ENCODE peak calls at places on chromosomes 13 and 19, in six cellular contexts. One of them, this sample, is unnamed.

GRCh38 chr13:101554420-101555125 is 102.1 kb downstream of the ITGBL1 start:
- DNase-seq in AG04449: no peak
- DNase-seq in Peyer's patch: no peak
- DNase-seq in colonic mucosa: no peak
- DNase-seq in omental fat pad: no peak
- DNase-seq in PC-3: peak; percentile 31
- DNase-seq in this sample: no peak

GRCh38 chr19:17402982-17403855 is 2.2 kb downstream of the BST2 start:
- DNase-seq in AG04449: no peak
- DNase-seq in Peyer's patch: peak; percentile 21
- DNase-seq in colonic mucosa: no peak
- DNase-seq in omental fat pad: no peak
- DNase-seq in PC-3: no peak
- DNase-seq in this sample: no peak

GRCh38 chr19:48656840-48657474 is 11.0 kb upstream of the CA11 start:
- DNase-seq in AG04449: peak; percentile 74
- DNase-seq in Peyer's patch: no peak
- DNase-seq in colonic mucosa: no peak
- DNase-seq in omental fat pad: no peak
- DNase-seq in PC-3: peak; percentile 20
- DNase-seq in this sample: no peak

GRCh38 chr19:35264281-35265125 is 4.3 kb upstream of the USF2 start:
- DNase-seq in AG04449: no peak
- DNase-seq in Peyer's patch: peak; percentile 13
- DNase-seq in colonic mucosa: no peak
- DNase-seq in omental fat pad: no peak
- DNase-seq in PC-3: no peak
- DNase-seq in this sample: no peak

GRCh38 chr13:113567681-113568080 is 16.9 kb upstream of the TFDP1 start:
- DNase-seq in AG04449: no peak
- DNase-seq in Peyer's patch: no peak
- DNase-seq in colonic mucosa: peak; percentile 6
- DNase-seq in omental fat pad: no peak
- DNase-seq in PC-3: no peak
- DNase-seq in this sample: no peak

GRCh38 chr19:34808566-34808965 is 35.6 kb upstream of the ZNF599 start:
- DNase-seq in AG04449: peak; percentile 37
- DNase-seq in Peyer's patch: no peak
- DNase-seq in colonic mucosa: no peak
- DNase-seq in omental fat pad: no peak
- DNase-seq in PC-3: peak; percentile 66
- DNase-seq in this sample: no peak

GRCh38 chr13:48040059-48040458 is 2.5 kb downstream of the NUDT15 start:
- DNase-seq in AG04449: no peak
- DNase-seq in Peyer's patch: no peak
- DNase-seq in colonic mucosa: no peak
- DNase-seq in omental fat pad: no peak
- DNase-seq in PC-3: no peak
- DNase-seq in this sample: no peak

GRCh38 chr19:15640294-15640903 is at the start of gene CYP4F3:
- DNase-seq in AG04449: no peak
- DNase-seq in Peyer's patch: no peak
- DNase-seq in colonic mucosa: peak; percentile 98
- DNase-seq in omental fat pad: no peak
- DNase-seq in PC-3: peak; percentile 87
- DNase-seq in this sample: peak; percentile 58

GRCh38 chr13:73954808-73955207 is 179.4 kb downstream of the KLF12 start:
- DNase-seq in AG04449: no peak
- DNase-seq in Peyer's patch: no peak
- DNase-seq in colonic mucosa: no peak
- DNase-seq in omental fat pad: no peak
- DNase-seq in PC-3: no peak
- DNase-seq in this sample: no peak

GRCh38 chr19:1251233-1251502 is 2.8 kb downstream of the MIDN start:
- DNase-seq in AG04449: no peak
- DNase-seq in Peyer's patch: no peak
- DNase-seq in colonic mucosa: peak; percentile 81
- DNase-seq in omental fat pad: no peak
- DNase-seq in PC-3: peak; percentile 51
- DNase-seq in this sample: no peak

GRCh38 chr19:45250832-45251451 is at the start of gene MARK4:
- DNase-seq in AG04449: no peak
- DNase-seq in Peyer's patch: peak; percentile 42
- DNase-seq in colonic mucosa: peak; percentile 40
- DNase-seq in omental fat pad: no peak
- DNase-seq in PC-3: peak; percentile 54
- DNase-seq in this sample: no peak

GRCh38 chr19:46859637-46860124 is 1.1 kb upstream of the ARHGAP35 start:
- DNase-seq in AG04449: no peak
- DNase-seq in Peyer's patch: no peak
- DNase-seq in colonic mucosa: peak; percentile 77
- DNase-seq in omental fat pad: peak; percentile 69
- DNase-seq in PC-3: peak; percentile 51
- DNase-seq in this sample: no peak

GRCh38 chr19:11375143-11375948 is 880 bp downstream of the SWSAP1 start:
- DNase-seq in AG04449: no peak
- DNase-seq in Peyer's patch: peak; percentile 76
- DNase-seq in colonic mucosa: peak; percentile 65
- DNase-seq in omental fat pad: no peak
- DNase-seq in PC-3: peak; percentile 49
- DNase-seq in this sample: peak; percentile 54

GRCh38 chr13:35512271-35512920 is 35.9 kb upstream of the MAB21L1 start:
- DNase-seq in AG04449: peak; percentile 52
- DNase-seq in Peyer's patch: no peak
- DNase-seq in colonic mucosa: no peak
- DNase-seq in omental fat pad: no peak
- DNase-seq in PC-3: peak; percentile 92
- DNase-seq in this sample: no peak

GRCh38 chr19:20254151-20254550 is 87.1 kb downstream of the ZNF486 start:
- DNase-seq in AG04449: no peak
- DNase-seq in Peyer's patch: no peak
- DNase-seq in colonic mucosa: no peak
- DNase-seq in omental fat pad: no peak
- DNase-seq in PC-3: no peak
- DNase-seq in this sample: no peak

GRCh38 chr19:55600336-55601028 is 394 bp downstream of the ZNF524 start:
- DNase-seq in AG04449: no peak
- DNase-seq in Peyer's patch: peak; percentile 73
- DNase-seq in colonic mucosa: no peak
- DNase-seq in omental fat pad: peak; percentile 29
- DNase-seq in PC-3: no peak
- DNase-seq in this sample: no peak

GRCh38 chr13:109198585-109198984 is 569.2 kb downstream of the MYO16 start:
- DNase-seq in AG04449: no peak
- DNase-seq in Peyer's patch: no peak
- DNase-seq in colonic mucosa: no peak
- DNase-seq in omental fat pad: no peak
- DNase-seq in PC-3: peak; percentile 45
- DNase-seq in this sample: no peak

GRCh38 chr13:78601124-78601885 is 2.0 kb downstream of the POU4F1 start:
- DNase-seq in AG04449: no peak
- DNase-seq in Peyer's patch: no peak
- DNase-seq in colonic mucosa: no peak
- DNase-seq in omental fat pad: no peak
- DNase-seq in PC-3: no peak
- DNase-seq in this sample: no peak

GRCh38 chr13:75481176-75482069 is 546 bp downstream of the TBC1D4 start:
- DNase-seq in AG04449: no peak
- DNase-seq in Peyer's patch: no peak
- DNase-seq in colonic mucosa: peak; percentile 52
- DNase-seq in omental fat pad: no peak
- DNase-seq in PC-3: peak; percentile 28
- DNase-seq in this sample: no peak

GRCh38 chr13:33017410-33017929 is 1.2 kb downstream of the KL start:
- DNase-seq in AG04449: no peak
- DNase-seq in Peyer's patch: no peak
- DNase-seq in colonic mucosa: peak; percentile 63
- DNase-seq in omental fat pad: no peak
- DNase-seq in PC-3: no peak
- DNase-seq in this sample: peak; percentile 50

GRCh38 chr19:39124136-39124764 is 1.3 kb upstream of the PAK4 start:
- DNase-seq in AG04449: no peak
- DNase-seq in Peyer's patch: no peak
- DNase-seq in colonic mucosa: no peak
- DNase-seq in omental fat pad: no peak
- DNase-seq in PC-3: no peak
- DNase-seq in this sample: no peak

GRCh38 chr13:76225815-76226489 is 589.8 kb downstream of the LMO7 start:
- DNase-seq in AG04449: no peak
- DNase-seq in Peyer's patch: no peak
- DNase-seq in colonic mucosa: no peak
- DNase-seq in omental fat pad: no peak
- DNase-seq in PC-3: no peak
- DNase-seq in this sample: no peak

DNA sequence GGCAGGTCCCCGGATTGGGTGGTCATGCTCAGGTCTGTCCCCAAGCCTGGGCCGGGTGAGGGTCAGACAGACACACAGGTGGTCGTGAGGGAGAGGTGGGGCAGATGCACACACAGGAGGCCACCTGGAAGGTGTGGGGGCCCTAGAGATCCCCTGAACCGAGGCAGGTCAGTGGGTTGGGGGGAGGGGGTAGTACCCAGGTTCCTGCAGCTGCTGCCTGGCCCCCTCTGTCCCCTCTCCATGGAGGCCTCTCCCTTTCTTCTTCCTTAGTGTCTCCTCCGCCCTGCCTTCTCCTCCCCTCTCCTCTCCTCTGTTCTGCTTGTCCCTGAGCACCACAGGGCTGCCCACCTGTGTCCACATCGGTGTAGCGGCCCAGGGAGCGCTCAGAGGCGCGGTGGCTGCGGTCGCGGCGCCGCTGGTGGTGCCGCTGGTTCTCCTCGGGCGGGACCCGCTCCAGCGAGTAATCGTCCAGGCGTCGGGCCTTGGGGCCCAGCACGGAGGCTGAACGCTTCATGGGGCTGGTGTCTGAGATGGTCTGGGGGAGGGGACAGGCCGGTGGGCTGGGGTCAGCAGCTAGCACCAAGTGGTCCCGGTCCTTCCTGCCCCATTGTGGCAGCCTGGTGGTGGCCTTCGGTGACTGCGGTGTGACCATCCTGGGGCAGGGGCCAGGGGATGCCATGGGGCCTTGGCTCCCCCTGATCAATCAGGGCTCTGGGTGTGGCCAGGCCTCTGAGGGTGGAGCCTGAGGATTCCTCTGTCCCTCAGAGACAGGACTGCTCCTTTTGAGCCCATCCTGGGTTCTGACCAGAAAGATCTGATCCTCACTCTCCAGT is 59.0 kb downstream of the IER2 start:
- DNase-seq in AG04449: no peak
- DNase-seq in Peyer's patch: peak; percentile 33
- DNase-seq in colonic mucosa: no peak
- DNase-seq in omental fat pad: no peak
- DNase-seq in PC-3: no peak
- DNase-seq in this sample: no peak
- TF ChIP-seq CTCF in AG04449: no peak
- TF ChIP-seq CTCF in Peyer's patch: no peak
- TF ChIP-seq CTCF in colonic mucosa: no peak
- TF ChIP-seq CTCF in omental fat pad: no peak
- TF ChIP-seq CTCF in PC-3: no peak
- TF ChIP-seq CTCF in this sample: no peak

GRCh38 chr13:64471916-64472315 is 2758.2 kb downstream of the PCDH9 start:
- DNase-seq in AG04449: peak; percentile 9
- DNase-seq in Peyer's patch: no peak
- DNase-seq in colonic mucosa: no peak
- DNase-seq in omental fat pad: no peak
- DNase-seq in PC-3: peak; percentile 48
- DNase-seq in this sample: no peak
- TF ChIP-seq CTCF in AG04449: peak; percentile 15
- TF ChIP-seq CTCF in Peyer's patch: no peak
- TF ChIP-seq CTCF in colonic mucosa: no peak
- TF ChIP-seq CTCF in omental fat pad: no peak
- TF ChIP-seq CTCF in PC-3: peak; percentile 68
- TF ChIP-seq CTCF in this sample: no peak

GRCh38 chr19:4260605-4261191 is 13.8 kb downstream of the YJU2 start:
- DNase-seq in AG04449: no peak
- DNase-seq in Peyer's patch: no peak
- DNase-seq in colonic mucosa: no peak
- DNase-seq in omental fat pad: no peak
- DNase-seq in PC-3: no peak
- DNase-seq in this sample: no peak

GRCh38 chr19:4257025-4257424 is 10.1 kb downstream of the YJU2 start:
- DNase-seq in AG04449: no peak
- DNase-seq in Peyer's patch: no peak
- DNase-seq in colonic mucosa: no peak
- DNase-seq in omental fat pad: no peak
- DNase-seq in PC-3: no peak
- DNase-seq in this sample: no peak

GRCh38 chr19:4258181-4258580 is 11.3 kb downstream of the YJU2 start:
- DNase-seq in AG04449: no peak
- DNase-seq in Peyer's patch: no peak
- DNase-seq in colonic mucosa: no peak
- DNase-seq in omental fat pad: no peak
- DNase-seq in PC-3: no peak
- DNase-seq in this sample: no peak

DNA sequence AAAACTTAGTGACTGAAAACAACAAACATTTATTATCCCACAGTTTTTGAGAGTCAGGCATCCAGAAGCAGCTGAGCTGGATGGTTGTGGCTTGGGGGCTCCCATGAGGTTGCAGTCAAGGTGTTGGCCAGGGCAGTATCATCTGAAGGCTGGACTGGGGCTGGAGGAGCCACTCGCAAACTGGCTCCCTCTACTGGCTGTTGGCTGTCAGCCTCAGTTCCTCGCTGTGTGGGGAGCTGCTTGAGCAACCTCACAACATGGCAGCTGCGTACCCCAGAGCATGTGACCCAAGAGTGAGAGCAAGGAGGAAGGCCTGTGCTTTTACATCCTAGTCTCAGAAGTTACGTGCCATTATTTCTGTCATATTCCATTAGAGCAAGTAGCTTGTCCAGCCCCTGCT is 9.7 kb downstream of the YJU2 start:
- DNase-seq in AG04449: no peak
- DNase-seq in Peyer's patch: no peak
- DNase-seq in colonic mucosa: no peak
- DNase-seq in omental fat pad: no peak
- DNase-seq in PC-3: no peak
- DNase-seq in this sample: no peak
- TF ChIP-seq CTCF in AG04449: no peak
- TF ChIP-seq CTCF in Peyer's patch: no peak
- TF ChIP-seq CTCF in colonic mucosa: no peak
- TF ChIP-seq CTCF in omental fat pad: no peak
- TF ChIP-seq CTCF in PC-3: peak; percentile 41
- TF ChIP-seq CTCF in this sample: no peak

DNA sequence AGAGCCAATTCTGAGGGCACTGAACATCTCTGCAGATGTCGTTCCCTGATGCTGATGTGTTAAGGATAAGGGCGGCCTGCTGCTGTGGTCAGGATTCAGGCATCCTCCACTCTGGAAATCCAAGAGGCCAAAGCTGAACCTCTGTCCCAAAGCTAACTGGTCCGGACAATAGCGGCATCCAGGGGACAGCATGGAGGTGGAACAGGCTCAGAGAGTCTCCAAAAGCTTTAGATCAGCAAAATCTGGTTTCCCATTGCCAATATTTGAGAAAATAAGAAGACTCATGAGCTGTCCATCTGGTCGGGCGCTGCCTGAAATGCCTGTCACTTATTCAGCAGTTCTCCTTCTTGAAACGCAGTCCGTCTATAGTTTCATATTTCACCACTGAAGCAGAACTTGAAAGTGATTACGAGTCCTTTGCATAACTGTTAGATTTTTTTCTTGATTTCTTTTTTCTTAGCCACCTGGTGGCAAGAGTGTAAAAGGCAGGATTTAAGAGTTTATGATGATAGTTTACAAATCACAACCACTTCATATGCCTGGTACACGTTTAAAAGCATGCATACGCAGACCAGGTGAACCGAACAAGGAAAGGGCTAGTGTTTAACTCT is 45.9 kb downstream of the GGACT start:
- DNase-seq in AG04449: no peak
- DNase-seq in Peyer's patch: no peak
- DNase-seq in colonic mucosa: no peak
- DNase-seq in omental fat pad: no peak
- DNase-seq in PC-3: peak; percentile 66
- DNase-seq in this sample: no peak
- TF ChIP-seq CTCF in AG04449: peak; percentile 33
- TF ChIP-seq CTCF in Peyer's patch: peak; percentile 44
- TF ChIP-seq CTCF in colonic mucosa: peak; percentile 35
- TF ChIP-seq CTCF in omental fat pad: peak; percentile 19
- TF ChIP-seq CTCF in PC-3: peak; percentile 59
- TF ChIP-seq CTCF in this sample: peak; percentile 69